ENCODE peak calls at places on chromosomes 6 and 20, in nine cellular contexts. O is RCC 7860; L is neural progenitor cell; J is LoVo; N is DND-41; X is Caco-2; U is AG08395; B is stimulated activated CD8-positive, alpha-beta memory T cell treated with anti-CD3 and anti-CD28 coated beads, Interleukin-12 subunit alpha, Interleukin-12 subunit beta, amount 100 ng/mL, for 4 hours; M is tibial artery. R is an unnamed sample.

GRCh38 chr20:50260480-50261221 is 70.0 kb downstream of the CEBPB start:
- DNase-seq in O (no peak), L (no peak), J (no peak), N (no peak), X (no peak), U (no peak), B (no peak), M (no peak), R (no peak)

GRCh38 chr20:34047010-34047687 is 53.4 kb downstream of the RALY start:
- DNase-seq in O (no peak), L (no peak), J (no peak), N (no peak), X (no peak), U (no peak), B (no peak), M (no peak), R (no peak)

GRCh38 chr20:688809-689208 is 13.2 kb upstream of the SCRT2 start:
- DNase-seq in O (peak), L (peak), J (no peak), N (no peak), X (no peak), U (no peak), B (no peak), M (no peak), R (no peak)

GRCh38 chr20:40009542-40009941 is 679.5 kb downstream of the MAFB start:
- DNase-seq in O (no peak), L (no peak), J (no peak), N (no peak), X (no peak), U (no peak), B (no peak), M (no peak), R (no peak)

GRCh38 chr6:109336221-109336955 is 45.9 kb downstream of the CD164 start:
- DNase-seq in O (no peak), L (no peak), J (peak), N (no peak), X (no peak), U (no peak), B (no peak), M (peak), R (no peak)

GRCh38 chr6:41798901-41799300 is 11.4 kb downstream of the TOMM6 start:
- DNase-seq in O (no peak), L (no peak), J (no peak), N (no peak), X (no peak), U (no peak), B (no peak), M (no peak), R (no peak)

GRCh38 chr6:72748759-72749158 is 126.9 kb downstream of the KCNQ5 start:
- DNase-seq in O (peak), L (no peak), J (peak), N (peak), X (no peak), U (peak), B (no peak), M (no peak), R (no peak)

GRCh38 chr6:53811082-53811481 is 16.3 kb downstream of the LRRC1 start:
- DNase-seq in O (peak), L (no peak), J (peak), N (no peak), X (peak), U (peak), B (no peak), M (no peak), R (no peak)

GRCh38 chr20:37901280-37901666 is 1.7 kb upstream of the VSTM2L start:
- DNase-seq in O (no peak), L (peak), J (no peak), N (peak), X (no peak), U (no peak), B (no peak), M (no peak), R (no peak)

GRCh38 chr20:42118001-42118400 is 499.8 kb upstream of the CHD6 start:
- DNase-seq in O (no peak), L (no peak), J (no peak), N (no peak), X (no peak), U (no peak), B (no peak), M (no peak), R (no peak)

GRCh38 chr6:52724041-52724405 is 39.3 kb downstream of the GSTA2 start:
- DNase-seq in O (no peak), L (no peak), J (no peak), N (no peak), X (no peak), U (peak), B (no peak), M (peak), R (no peak)

GRCh38 chr20:21820045-21820444 is 114.6 kb downstream of the PAX1 start:
- DNase-seq in O (no peak), L (no peak), J (no peak), N (no peak), X (no peak), U (no peak), B (no peak), M (no peak), R (no peak)

GRCh38 chr6:43737272-43738081 is 32.5 kb upstream of the VEGFA start:
- DNase-seq in O (no peak), L (peak), J (no peak), N (no peak), X (peak), U (no peak), B (no peak), M (no peak), R (no peak)

GRCh38 chr6:45584127-45584526 is 206.4 kb upstream of the SUPT3H start:
- DNase-seq in O (no peak), L (no peak), J (no peak), N (no peak), X (no peak), U (no peak), B (no peak), M (no peak), R (no peak)

GRCh38 chr20:40997116-40997515 is 31.5 kb upstream of the TOP1 start:
- DNase-seq in O (no peak), L (peak), J (no peak), N (no peak), X (no peak), U (no peak), B (no peak), M (no peak), R (no peak)

GRCh38 chr6:66307490-66307889 is 600.5 kb upstream of the EYS start:
- DNase-seq in O (no peak), L (peak), J (no peak), N (no peak), X (no peak), U (no peak), B (no peak), M (no peak), R (no peak)

GRCh38 chr6:113856011-113856551 is 1.1 kb upstream of the MARCKS start:
- DNase-seq in O (peak), L (peak), J (no peak), N (no peak), X (peak), U (peak), B (no peak), M (no peak), R (no peak)

GRCh38 chr6:28589952-28590340 is 64.3 kb downstream of the GPX5 start:
- DNase-seq in O (no peak), L (peak), J (no peak), N (no peak), X (no peak), U (no peak), B (no peak), M (no peak), R (no peak)

R was measured in CMK.